ENCODE peak calls at places on chromosome 13, in five cellular contexts. Z is AG09309, T is heart right ventricle, P is lung, R is fibroblast of mammary gland. B is an unnamed sample.
A peak's percentile ranks its signal among the peaks of the same experiment; 100 is the strongest.

GRCh38 chr13:35144496-35144895 is 202.4 kb downstream of the NBEA start:
- DNase-seq in P (no peak), Z (no peak), R (peak; percentile 5), T (no peak), B (no peak)

GRCh38 chr13:47287291-47287751 is 390.5 kb upstream of the HTR2A start:
- DNase-seq in Z (no peak), R (peak; percentile 61), P (no peak), T (no peak), B (no peak)

GRCh38 chr13:84207509-84207908 is 325.2 kb upstream of the SLITRK1 start:
- DNase-seq in P (no peak), Z (no peak), R (no peak), T (no peak), B (no peak)

GRCh38 chr13:77696863-77697207 is 652 bp upstream of the SLAIN1 start:
- DNase-seq in T (no peak), R (no peak), Z (no peak), P (no peak), B (no peak)

GRCh38 chr13:32390048-32390447 is 37.9 kb downstream of the N4BP2L1 start:
- DNase-seq in P (no peak), R (no peak), T (no peak), Z (no peak), B (no peak)

GRCh38 chr13:20704459-20705069 is 1.1 kb downstream of the IL17D start:
- DNase-seq in P (no peak), T (no peak), Z (no peak), R (no peak), B (no peak)

GRCh38 chr13:23372264-23372905 is 61.1 kb downstream of the SACS start:
- DNase-seq in P (no peak), Z (no peak), T (no peak), R (peak; percentile 56), B (peak; percentile 2)

GRCh38 chr13:101916108-101916757 is 463.8 kb downstream of the ITGBL1 start:
- DNase-seq in Z (no peak), R (peak; percentile 34), T (no peak), P (no peak), B (peak; percentile 85)

GRCh38 chr13:39930060-39930459 is 274.6 kb downstream of the COG6 start:
- DNase-seq in R (no peak), Z (no peak), P (no peak), T (no peak), B (no peak)

GRCh38 chr13:97249093-97249787 is 27.1 kb downstream of the MBNL2 start:
- DNase-seq in R (peak; percentile 60), P (no peak), T (no peak), Z (no peak), B (no peak)

GRCh38 chr13:75762066-75762937 is 126.2 kb downstream of the LMO7 start:
- DNase-seq in T (no peak), P (peak; percentile 56), R (peak; percentile 57), Z (no peak), B (no peak)

GRCh38 chr13:21913010-21913409 is 242.1 kb downstream of the FGF9 start:
- DNase-seq in T (no peak), Z (no peak), P (no peak), R (no peak), B (no peak)

GRCh38 chr13:33446821-33447481 is 161.4 kb upstream of the STARD13 start:
- DNase-seq in R (no peak), Z (peak; percentile 54), P (peak; percentile 62), T (no peak), B (no peak)

GRCh38 chr13:80871481-80871880 is 530.6 kb upstream of the SPRY2 start:
- DNase-seq in R (peak; percentile 44), P (no peak), Z (no peak), T (no peak), B (no peak)

GRCh38 chr13:39364797-39365468 is 238.1 kb downstream of the LHFPL6 start:
- DNase-seq in R (peak; percentile 49), T (no peak), Z (peak; percentile 14), P (no peak), B (no peak)

GRCh38 chr13:39317284-39317683 is 279.0 kb downstream of the NHLRC3 start:
- DNase-seq in T (peak; percentile 43), P (no peak), Z (no peak), R (peak; percentile 86), B (no peak)

GRCh38 chr13:39490136-39490535 is 112.9 kb downstream of the LHFPL6 start:
- DNase-seq in P (no peak), Z (no peak), R (no peak), T (no peak), B (no peak)

GRCh38 chr13:29849071-29849541 is 1.3 kb downstream of the UBL3 start:
- DNase-seq in T (peak; percentile 8), R (peak; percentile 39), P (peak; percentile 46), Z (no peak), B (no peak)

GRCh38 chr13:46062190-46062589 is 9.6 kb upstream of the ZC3H13 start:
- DNase-seq in P (no peak), R (peak; percentile 76), T (no peak), Z (peak; percentile 10), B (no peak)

GRCh38 chr13:35892837-35893814 is 238.1 kb downstream of the DCLK1 start:
- DNase-seq in P (peak; percentile 14), R (no peak), Z (no peak), T (no peak), B (no peak)

GRCh38 chr13:35283856-35284255 is 192.6 kb downstream of the MAB21L1 start:
- DNase-seq in P (no peak), T (no peak), Z (no peak), R (peak; percentile 63), B (no peak)

GRCh38 chr13:52845334-52845761 is 3.1 kb downstream of the PCDH8 start:
- DNase-seq in P (no peak), Z (no peak), R (no peak), T (no peak), B (no peak)

GRCh38 chr13:89227356-89227755 is 1556.2 kb downstream of the SLITRK5 start:
- DNase-seq in Z (no peak), T (no peak), R (peak; percentile 0), P (no peak), B (no peak)

GRCh38 chr13:46058268-46058667 is 5.7 kb upstream of the ZC3H13 start:
- DNase-seq in P (no peak), R (no peak), Z (no peak), T (no peak), B (no peak)

GRCh38 chr13:46303743-46304385 is 83.2 kb downstream of the RUBCNL start:
- DNase-seq in R (no peak), Z (no peak), P (no peak), T (no peak), B (no peak)

GRCh38 chr13:20424959-20425358 is 100.7 kb downstream of the CRYL1 start:
- DNase-seq in T (no peak), Z (no peak), R (peak; percentile 58), P (no peak), B (no peak)

GRCh38 chr13:77698211-77699058 is 948 bp downstream of the SLAIN1 start:
- DNase-seq in T (peak; percentile 18), Z (no peak), P (peak; percentile 37), R (no peak), B (no peak)

GRCh38 chr13:19818223-19818842 is 35.6 kb upstream of the PSPC1 start:
- DNase-seq in T (no peak), P (peak; percentile 74), Z (no peak), R (peak; percentile 11), B (no peak)

GRCh38 chr13:71021810-71022422 is 845.1 kb downstream of the DACH1 start:
- DNase-seq in T (no peak), Z (no peak), P (no peak), R (no peak), B (no peak)

GRCh38 chr13:71015021-71015420 is 852.0 kb downstream of the DACH1 start:
- DNase-seq in T (no peak), R (no peak), Z (no peak), P (no peak), B (no peak)

GRCh38 chr13:71015516-71015915 is 851.5 kb downstream of the DACH1 start:
- DNase-seq in R (no peak), T (no peak), P (no peak), Z (no peak), B (no peak)

GRCh38 chr13:71018544-71018943 is 848.5 kb downstream of the DACH1 start:
- DNase-seq in Z (no peak), P (no peak), R (no peak), T (no peak), B (no peak)

GRCh38 chr13:71017607-71018006 is 849.4 kb downstream of the DACH1 start:
- DNase-seq in R (no peak), P (no peak), Z (no peak), T (no peak), B (no peak)
- TF ChIP-seq CTCF in R (no peak), P (no peak), Z (no peak), T (no peak), B (no peak)

DNA sequence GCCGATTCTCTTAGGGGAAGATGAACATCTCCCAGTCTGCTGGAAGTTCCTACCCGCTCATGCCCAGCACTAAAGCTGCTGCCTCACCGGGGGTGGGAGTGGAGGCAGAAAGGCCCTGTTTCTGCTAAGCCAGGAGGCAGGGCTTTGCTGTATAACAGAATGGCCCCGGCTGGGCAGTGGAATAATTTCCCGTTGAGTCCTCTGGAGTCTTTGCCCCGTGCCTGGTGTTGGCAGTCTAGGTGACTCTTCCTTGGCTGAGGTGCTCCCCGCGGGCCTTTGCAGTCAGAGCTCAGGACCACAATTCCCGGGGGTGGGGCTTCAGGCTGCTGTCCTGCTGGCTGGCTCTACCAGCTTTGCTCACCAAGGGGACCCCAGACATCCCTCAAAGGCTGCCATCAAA is 209.7 kb downstream of the TEX29 start:
- DNase-seq in P (no peak), T (no peak), R (no peak), Z (no peak), B (no peak)
- TF ChIP-seq CTCF in P (no peak), T (no peak), R (no peak), Z (no peak), B (no peak)

DNA sequence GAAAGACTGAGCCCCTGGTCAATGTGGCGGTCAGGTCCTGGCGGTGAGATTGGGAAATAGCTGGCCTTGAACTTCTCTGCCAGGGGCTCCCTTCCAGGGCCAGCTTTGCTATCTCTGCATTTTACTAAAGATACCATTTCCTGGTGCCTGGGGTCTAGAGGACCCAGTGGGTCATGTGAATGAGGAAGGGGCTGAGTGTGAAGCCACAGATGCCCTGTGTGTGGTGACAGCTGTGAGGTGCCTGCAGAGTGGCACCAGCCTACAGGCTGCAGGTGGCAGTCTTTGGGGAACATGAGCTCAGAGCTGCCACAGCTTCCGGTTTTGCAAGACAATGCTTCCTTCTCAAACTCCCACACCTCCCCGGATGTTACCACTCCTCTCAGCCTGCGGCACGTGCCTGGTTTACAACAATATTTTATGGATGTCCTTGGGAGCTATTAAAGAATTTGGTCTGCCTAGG is 5.2 kb upstream of the MLNR start:
- DNase-seq in T (no peak), Z (no peak), P (peak; percentile 52), R (no peak), B (no peak)
- TF ChIP-seq CTCF in T (no peak), Z (peak; percentile 7), P (no peak), R (no peak), B (no peak)

DNA sequence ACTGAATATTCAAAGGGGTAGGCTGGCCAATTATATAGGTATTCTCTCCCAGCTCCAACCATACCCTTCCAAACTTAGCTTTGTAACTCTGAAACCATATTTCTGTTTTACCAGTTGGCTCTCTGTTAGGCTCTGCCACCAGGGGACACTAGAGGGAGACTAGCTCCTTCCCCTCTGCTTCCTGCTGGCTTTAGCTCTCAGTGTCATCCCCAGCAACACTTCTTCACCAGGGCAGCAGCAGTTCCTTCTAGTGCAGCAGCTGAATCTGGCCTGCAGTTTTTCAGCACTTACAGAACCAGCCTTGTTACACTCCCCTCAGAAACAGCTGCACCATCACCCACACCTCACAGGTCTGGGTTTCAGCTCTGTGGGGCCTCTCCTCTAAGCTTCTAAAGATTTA is 51.0 kb upstream of the DOCK9 start:
- DNase-seq in R (no peak), P (peak; percentile 27), Z (no peak), T (no peak), B (no peak)
- TF ChIP-seq CTCF in R (peak; percentile 43), P (peak; percentile 3), Z (no peak), T (no peak), B (no peak)

GRCh38 chr13:112968380-112968909 is 569 bp upstream of the MCF2L start:
- DNase-seq in Z (no peak), P (peak; percentile 69), R (no peak), T (no peak), B (no peak)
- TF ChIP-seq CTCF in Z (no peak), P (no peak), R (no peak), T (no peak), B (no peak)